ENCODE peak calls at places on chromosome 4, in nine cellular contexts. One of them, this sample, is unnamed. For H3K36me3, the result is how much of the 10 kb centered on the place peaks cover.

GRCh38 chr4:8768357-8768999 is 103.2 kb downstream of the HMX1 start:
- DNase-seq in astrocyte: no peak
- DNase-seq in left lung: peak
- DNase-seq in cardiac muscle cell: no peak
- DNase-seq in endodermal cell: peak
- DNase-seq in ovary: no peak
- DNase-seq in prostate gland: no peak
- DNase-seq in tibial artery: no peak
- DNase-seq in Panc1: no peak
- DNase-seq in this sample: no peak

GRCh38 chr4:801436-802124 is 24.3 kb downstream of the CPLX1 start:
- DNase-seq in astrocyte: no peak
- DNase-seq in left lung: peak
- DNase-seq in cardiac muscle cell: no peak
- DNase-seq in endodermal cell: no peak
- DNase-seq in ovary: no peak
- DNase-seq in prostate gland: no peak
- DNase-seq in tibial artery: no peak
- DNase-seq in Panc1: no peak
- DNase-seq in this sample: no peak

GRCh38 chr4:34269593-34269992 is 1974.7 kb downstream of the ARAP2 start:
- DNase-seq in astrocyte: no peak
- DNase-seq in left lung: no peak
- DNase-seq in cardiac muscle cell: no peak
- DNase-seq in endodermal cell: no peak
- DNase-seq in ovary: no peak
- DNase-seq in prostate gland: no peak
- DNase-seq in tibial artery: no peak
- DNase-seq in Panc1: no peak
- DNase-seq in this sample: no peak

GRCh38 chr4:115720611-115721010 is 607.2 kb upstream of the NDST4 start:
- DNase-seq in astrocyte: peak
- DNase-seq in left lung: no peak
- DNase-seq in cardiac muscle cell: no peak
- DNase-seq in endodermal cell: no peak
- DNase-seq in ovary: no peak
- DNase-seq in prostate gland: no peak
- DNase-seq in tibial artery: no peak
- DNase-seq in Panc1: no peak
- DNase-seq in this sample: no peak

GRCh38 chr4:153758688-153759406 is 977 bp downstream of the RNF175 start:
- DNase-seq in astrocyte: no peak
- DNase-seq in left lung: no peak
- DNase-seq in cardiac muscle cell: no peak
- DNase-seq in endodermal cell: peak
- DNase-seq in ovary: no peak
- DNase-seq in prostate gland: no peak
- DNase-seq in tibial artery: no peak
- DNase-seq in Panc1: no peak
- DNase-seq in this sample: no peak

GRCh38 chr4:3710451-3711182 is 55.6 kb upstream of the ADRA2C start:
- DNase-seq in astrocyte: peak
- DNase-seq in left lung: peak
- DNase-seq in cardiac muscle cell: peak
- DNase-seq in endodermal cell: peak
- DNase-seq in ovary: no peak
- DNase-seq in prostate gland: no peak
- DNase-seq in tibial artery: no peak
- DNase-seq in Panc1: no peak
- DNase-seq in this sample: no peak

GRCh38 chr4:166432842-166433241 is 559.8 kb downstream of the TLL1 start:
- DNase-seq in astrocyte: no peak
- DNase-seq in left lung: no peak
- DNase-seq in cardiac muscle cell: no peak
- DNase-seq in endodermal cell: no peak
- DNase-seq in ovary: no peak
- DNase-seq in prostate gland: no peak
- DNase-seq in tibial artery: no peak
- DNase-seq in Panc1: no peak
- DNase-seq in this sample: no peak

GRCh38 chr4:145566086-145566708 is 53.0 kb upstream of the MMAA start:
- DNase-seq in astrocyte: no peak
- DNase-seq in left lung: peak
- DNase-seq in cardiac muscle cell: no peak
- DNase-seq in endodermal cell: no peak
- DNase-seq in ovary: no peak
- DNase-seq in prostate gland: no peak
- DNase-seq in tibial artery: no peak
- DNase-seq in Panc1: no peak
- DNase-seq in this sample: no peak

GRCh38 chr4:77821775-77822174 is 2.6 kb upstream of the CNOT6L start:
- DNase-seq in astrocyte: no peak
- DNase-seq in left lung: no peak
- DNase-seq in cardiac muscle cell: no peak
- DNase-seq in endodermal cell: no peak
- DNase-seq in ovary: no peak
- DNase-seq in prostate gland: no peak
- DNase-seq in tibial artery: no peak
- DNase-seq in Panc1: no peak
- DNase-seq in this sample: no peak

GRCh38 chr4:2040391-2041233 is 18.5 kb upstream of the NAT8L start:
- DNase-seq in astrocyte: no peak
- DNase-seq in left lung: peak
- DNase-seq in cardiac muscle cell: peak
- DNase-seq in endodermal cell: peak
- DNase-seq in ovary: no peak
- DNase-seq in prostate gland: no peak
- DNase-seq in tibial artery: no peak
- DNase-seq in Panc1: no peak
- DNase-seq in this sample: no peak
- H3K4me3 ChIP-seq in astrocyte: no peak
- H3K4me3 ChIP-seq in left lung: peak
- H3K4me3 ChIP-seq in cardiac muscle cell: peak
- H3K4me3 ChIP-seq in endodermal cell: peak
- H3K4me3 ChIP-seq in ovary: no peak
- H3K4me3 ChIP-seq in prostate gland: peak
- H3K4me3 ChIP-seq in tibial artery: peak
- H3K4me3 ChIP-seq in Panc1: peak
- H3K4me3 ChIP-seq in this sample: peak

DNA sequence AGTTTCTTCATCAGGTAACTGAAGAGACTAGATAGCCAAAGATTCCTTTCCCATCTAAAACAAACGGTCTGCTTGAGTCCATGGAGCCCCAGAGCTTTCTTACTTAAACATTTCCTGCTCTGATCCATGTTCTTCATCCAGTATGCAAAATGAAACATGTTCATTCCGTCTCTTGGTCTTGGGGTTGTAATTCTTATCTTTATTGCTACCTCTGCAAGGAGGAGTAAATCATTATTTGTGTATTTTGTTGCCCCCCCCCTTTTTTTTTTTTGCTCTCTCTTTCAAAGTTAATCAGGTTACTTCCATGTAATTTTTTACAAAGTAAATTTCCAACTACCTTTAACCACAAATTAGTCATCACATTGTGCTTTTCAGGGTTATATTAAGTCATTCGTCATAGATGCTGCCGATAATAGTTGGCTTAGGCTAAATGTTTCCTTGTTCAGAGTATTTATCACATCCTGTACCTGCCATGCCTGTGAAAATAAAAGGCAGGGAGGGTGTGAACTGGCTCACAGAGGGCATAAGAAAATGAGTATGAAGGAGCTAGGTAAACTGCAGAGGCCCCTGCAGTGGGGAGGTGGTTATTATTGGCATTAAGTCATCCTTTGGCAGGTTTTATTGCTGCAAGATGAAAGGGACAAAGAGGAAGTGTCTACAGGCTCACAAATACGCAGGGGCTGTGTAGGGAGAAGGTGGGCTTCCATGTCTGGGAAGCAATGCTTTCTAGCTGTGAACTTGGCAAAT is 76.7 kb upstream of the HS3ST1 start:
- DNase-seq in astrocyte: peak
- DNase-seq in left lung: no peak
- DNase-seq in cardiac muscle cell: no peak
- DNase-seq in endodermal cell: no peak
- DNase-seq in ovary: no peak
- DNase-seq in prostate gland: peak
- DNase-seq in tibial artery: no peak
- DNase-seq in Panc1: peak
- DNase-seq in this sample: no peak
- H3K27ac ChIP-seq in astrocyte: no peak
- H3K27ac ChIP-seq in left lung: no peak
- H3K27ac ChIP-seq in cardiac muscle cell: no peak
- H3K27ac ChIP-seq in endodermal cell: no peak
- H3K27ac ChIP-seq in ovary: no peak
- H3K27ac ChIP-seq in prostate gland: peak
- H3K27ac ChIP-seq in tibial artery: no peak
- H3K27ac ChIP-seq in Panc1: peak
- H3K27ac ChIP-seq in this sample: no peak

DNA sequence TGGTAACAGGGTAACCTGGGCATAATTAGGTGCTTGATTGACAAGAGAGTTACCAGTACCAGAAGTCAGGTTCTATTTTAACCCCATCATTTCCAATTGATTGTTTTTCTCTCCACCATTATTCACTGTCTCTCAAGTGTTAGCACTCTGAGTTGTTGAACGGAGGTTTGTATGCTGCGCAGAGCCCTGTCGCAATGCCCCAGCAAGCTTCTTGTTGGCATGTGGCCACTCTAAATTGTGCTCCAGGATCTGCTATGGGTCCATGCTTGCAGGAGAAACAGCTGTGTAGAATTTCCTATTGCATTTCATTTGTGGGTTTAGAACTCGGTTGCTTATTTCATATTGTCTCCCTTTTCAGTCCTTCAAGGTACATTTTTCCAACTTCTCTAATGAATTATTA is 98.2 kb downstream of the KLHL8 start:
- DNase-seq in astrocyte: no peak
- DNase-seq in left lung: peak
- DNase-seq in cardiac muscle cell: no peak
- DNase-seq in endodermal cell: no peak
- DNase-seq in ovary: no peak
- DNase-seq in prostate gland: peak
- DNase-seq in tibial artery: peak
- DNase-seq in Panc1: no peak
- DNase-seq in this sample: no peak
- H3K36me3 ChIP-seq in astrocyte: under half
- H3K36me3 ChIP-seq in left lung: half or more
- H3K36me3 ChIP-seq in cardiac muscle cell: under half
- H3K36me3 ChIP-seq in endodermal cell: half or more
- H3K36me3 ChIP-seq in ovary: under half
- H3K36me3 ChIP-seq in prostate gland: under half
- H3K36me3 ChIP-seq in tibial artery: under half
- H3K36me3 ChIP-seq in Panc1: under half
- H3K36me3 ChIP-seq in this sample: under half

DNA sequence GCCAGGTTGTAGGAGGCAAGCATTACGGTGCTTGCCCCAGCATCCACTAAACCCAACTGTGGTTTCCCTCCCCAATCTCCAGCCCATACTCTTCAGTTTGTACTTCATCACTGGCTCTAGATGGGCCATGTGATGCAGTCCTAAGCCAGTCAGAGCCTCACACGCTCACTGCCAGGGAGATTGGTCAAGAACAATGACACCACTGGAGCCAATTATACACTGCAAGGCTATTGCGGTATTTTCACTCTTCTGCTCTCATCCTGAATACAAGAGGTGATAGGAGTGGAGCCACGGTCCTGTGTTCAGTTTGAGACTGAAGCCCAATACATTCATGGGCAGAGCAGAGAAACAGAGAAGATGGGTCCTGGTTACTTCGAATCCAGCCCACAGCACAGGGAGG is 58.4 kb downstream of the SEPSECS start:
- DNase-seq in astrocyte: no peak
- DNase-seq in left lung: no peak
- DNase-seq in cardiac muscle cell: no peak
- DNase-seq in endodermal cell: no peak
- DNase-seq in ovary: no peak
- DNase-seq in prostate gland: no peak
- DNase-seq in tibial artery: no peak
- DNase-seq in Panc1: no peak
- DNase-seq in this sample: no peak
- H3K4me3 ChIP-seq in astrocyte: no peak
- H3K4me3 ChIP-seq in left lung: no peak
- H3K4me3 ChIP-seq in cardiac muscle cell: no peak
- H3K4me3 ChIP-seq in endodermal cell: peak
- H3K4me3 ChIP-seq in ovary: no peak
- H3K4me3 ChIP-seq in prostate gland: no peak
- H3K4me3 ChIP-seq in tibial artery: no peak
- H3K4me3 ChIP-seq in Panc1: no peak
- H3K4me3 ChIP-seq in this sample: no peak

DNA sequence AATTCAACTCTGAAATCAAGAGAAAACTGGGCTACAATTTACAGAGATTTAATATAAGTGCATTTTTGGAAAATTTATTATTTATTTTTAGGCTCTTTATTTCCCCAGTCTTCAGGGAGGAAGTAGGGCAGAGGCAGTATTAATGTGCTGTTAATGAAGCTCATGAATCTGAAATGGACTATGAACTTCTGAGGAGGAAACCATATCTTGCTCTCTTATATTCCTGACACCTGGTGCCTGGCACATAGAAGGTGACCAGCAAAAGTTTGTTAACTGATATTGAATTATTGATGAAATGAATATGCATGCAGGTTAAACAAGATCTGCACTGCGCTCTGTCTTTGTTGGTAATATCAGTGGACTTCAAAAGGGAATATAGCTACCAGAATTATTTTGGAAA is 55.1 kb downstream of the UGT8 start:
- DNase-seq in astrocyte: no peak
- DNase-seq in left lung: no peak
- DNase-seq in cardiac muscle cell: no peak
- DNase-seq in endodermal cell: no peak
- DNase-seq in ovary: no peak
- DNase-seq in prostate gland: no peak
- DNase-seq in tibial artery: no peak
- DNase-seq in Panc1: no peak
- DNase-seq in this sample: no peak
- H3K27ac ChIP-seq in astrocyte: no peak
- H3K27ac ChIP-seq in left lung: no peak
- H3K27ac ChIP-seq in cardiac muscle cell: no peak
- H3K27ac ChIP-seq in endodermal cell: no peak
- H3K27ac ChIP-seq in ovary: no peak
- H3K27ac ChIP-seq in prostate gland: no peak
- H3K27ac ChIP-seq in tibial artery: no peak
- H3K27ac ChIP-seq in Panc1: no peak
- H3K27ac ChIP-seq in this sample: no peak

GRCh38 chr4:139054791-139055376 is 39.3 kb downstream of the NOCT start:
- DNase-seq in astrocyte: peak
- DNase-seq in left lung: no peak
- DNase-seq in cardiac muscle cell: peak
- DNase-seq in endodermal cell: no peak
- DNase-seq in ovary: no peak
- DNase-seq in prostate gland: no peak
- DNase-seq in tibial artery: no peak
- DNase-seq in Panc1: no peak
- DNase-seq in this sample: no peak
- H3K36me3 ChIP-seq in astrocyte: under half
- H3K36me3 ChIP-seq in left lung: under half
- H3K36me3 ChIP-seq in cardiac muscle cell: under half
- H3K36me3 ChIP-seq in endodermal cell: half or more
- H3K36me3 ChIP-seq in ovary: under half
- H3K36me3 ChIP-seq in prostate gland: under half
- H3K36me3 ChIP-seq in tibial artery: half or more
- H3K36me3 ChIP-seq in Panc1: under half
- H3K36me3 ChIP-seq in this sample: under half

GRCh38 chr4:114539985-114540384 is 58.6 kb upstream of the UGT8 start:
- DNase-seq in astrocyte: no peak
- DNase-seq in left lung: no peak
- DNase-seq in cardiac muscle cell: no peak
- DNase-seq in endodermal cell: no peak
- DNase-seq in ovary: no peak
- DNase-seq in prostate gland: no peak
- DNase-seq in tibial artery: no peak
- DNase-seq in Panc1: no peak
- DNase-seq in this sample: no peak
- H3K4me3 ChIP-seq in astrocyte: no peak
- H3K4me3 ChIP-seq in left lung: no peak
- H3K4me3 ChIP-seq in cardiac muscle cell: no peak
- H3K4me3 ChIP-seq in endodermal cell: no peak
- H3K4me3 ChIP-seq in ovary: no peak
- H3K4me3 ChIP-seq in prostate gland: no peak
- H3K4me3 ChIP-seq in tibial artery: no peak
- H3K4me3 ChIP-seq in Panc1: no peak
- H3K4me3 ChIP-seq in this sample: no peak

This sample was measured in brain microvascular endothelial cell.